ENCODE peak calls at places on chromosomes 6 and 20, in four cellular contexts. One of them, this sample, is unnamed.

GRCh38 chr20:32960849-32961731 is 43.1 kb downstream of the SUN5 start:
- DNase-seq in HTR-8/SVneo: no peak
- DNase-seq in stimulated activated CD8-positive, alpha-beta memory T cell treated with anti-CD3 and anti-CD28 coated beads, Interleukin-15, amount 100 ng/mL, for 1 hour: no peak
- DNase-seq in NCI-H446 treated with DMSO at 0.1 percent for 48 hours: no peak
- DNase-seq in this sample: no peak

GRCh38 chr6:56814308-56814707 is 140.6 kb upstream of the BEND6 start:
- DNase-seq in HTR-8/SVneo: no peak
- DNase-seq in stimulated activated CD8-positive, alpha-beta memory T cell treated with anti-CD3 and anti-CD28 coated beads, Interleukin-15, amount 100 ng/mL, for 1 hour: no peak
- DNase-seq in NCI-H446 treated with DMSO at 0.1 percent for 48 hours: no peak
- DNase-seq in this sample: no peak

GRCh38 chr6:149897015-149897697 is 757 bp downstream of the RAET1E start:
- DNase-seq in HTR-8/SVneo: peak
- DNase-seq in stimulated activated CD8-positive, alpha-beta memory T cell treated with anti-CD3 and anti-CD28 coated beads, Interleukin-15, amount 100 ng/mL, for 1 hour: no peak
- DNase-seq in NCI-H446 treated with DMSO at 0.1 percent for 48 hours: peak
- DNase-seq in this sample: no peak

GRCh38 chr20:40279390-40279789 is 409.6 kb downstream of the MAFB start:
- DNase-seq in HTR-8/SVneo: no peak
- DNase-seq in stimulated activated CD8-positive, alpha-beta memory T cell treated with anti-CD3 and anti-CD28 coated beads, Interleukin-15, amount 100 ng/mL, for 1 hour: no peak
- DNase-seq in NCI-H446 treated with DMSO at 0.1 percent for 48 hours: no peak
- DNase-seq in this sample: no peak

GRCh38 chr20:32004963-32005362 is 5.3 kb upstream of the CCM2L start:
- DNase-seq in HTR-8/SVneo: no peak
- DNase-seq in stimulated activated CD8-positive, alpha-beta memory T cell treated with anti-CD3 and anti-CD28 coated beads, Interleukin-15, amount 100 ng/mL, for 1 hour: no peak
- DNase-seq in NCI-H446 treated with DMSO at 0.1 percent for 48 hours: no peak
- DNase-seq in this sample: no peak

GRCh38 chr6:55433446-55434130 is 106.3 kb downstream of the GFRAL start:
- DNase-seq in HTR-8/SVneo: no peak
- DNase-seq in stimulated activated CD8-positive, alpha-beta memory T cell treated with anti-CD3 and anti-CD28 coated beads, Interleukin-15, amount 100 ng/mL, for 1 hour: no peak
- DNase-seq in NCI-H446 treated with DMSO at 0.1 percent for 48 hours: no peak
- DNase-seq in this sample: no peak

GRCh38 chr6:139250296-139251274 is 41.2 kb downstream of the TXLNB start:
- DNase-seq in HTR-8/SVneo: peak
- DNase-seq in stimulated activated CD8-positive, alpha-beta memory T cell treated with anti-CD3 and anti-CD28 coated beads, Interleukin-15, amount 100 ng/mL, for 1 hour: peak
- DNase-seq in NCI-H446 treated with DMSO at 0.1 percent for 48 hours: no peak
- DNase-seq in this sample: peak

GRCh38 chr6:150269857-150270223 is 99.0 kb upstream of the IYD start:
- DNase-seq in HTR-8/SVneo: peak
- DNase-seq in stimulated activated CD8-positive, alpha-beta memory T cell treated with anti-CD3 and anti-CD28 coated beads, Interleukin-15, amount 100 ng/mL, for 1 hour: no peak
- DNase-seq in NCI-H446 treated with DMSO at 0.1 percent for 48 hours: no peak
- DNase-seq in this sample: no peak

GRCh38 chr6:35365599-35366596 is 23.5 kb downstream of the PPARD start:
- DNase-seq in HTR-8/SVneo: no peak
- DNase-seq in stimulated activated CD8-positive, alpha-beta memory T cell treated with anti-CD3 and anti-CD28 coated beads, Interleukin-15, amount 100 ng/mL, for 1 hour: no peak
- DNase-seq in NCI-H446 treated with DMSO at 0.1 percent for 48 hours: no peak
- DNase-seq in this sample: no peak

GRCh38 chr6:90028080-90028778 is 134.0 kb downstream of the GJA10 start:
- DNase-seq in HTR-8/SVneo: no peak
- DNase-seq in stimulated activated CD8-positive, alpha-beta memory T cell treated with anti-CD3 and anti-CD28 coated beads, Interleukin-15, amount 100 ng/mL, for 1 hour: no peak
- DNase-seq in NCI-H446 treated with DMSO at 0.1 percent for 48 hours: no peak
- DNase-seq in this sample: no peak

GRCh38 chr20:9740486-9740885 is 98.4 kb downstream of the PAK5 start:
- DNase-seq in HTR-8/SVneo: no peak
- DNase-seq in stimulated activated CD8-positive, alpha-beta memory T cell treated with anti-CD3 and anti-CD28 coated beads, Interleukin-15, amount 100 ng/mL, for 1 hour: no peak
- DNase-seq in NCI-H446 treated with DMSO at 0.1 percent for 48 hours: peak
- DNase-seq in this sample: no peak

GRCh38 chr20:24682496-24683090 is 213.2 kb downstream of the SYNDIG1 start:
- DNase-seq in HTR-8/SVneo: no peak
- DNase-seq in stimulated activated CD8-positive, alpha-beta memory T cell treated with anti-CD3 and anti-CD28 coated beads, Interleukin-15, amount 100 ng/mL, for 1 hour: no peak
- DNase-seq in NCI-H446 treated with DMSO at 0.1 percent for 48 hours: no peak
- DNase-seq in this sample: no peak

GRCh38 chr6:27786048-27786447 is 126.1 kb downstream of the OR2B2 start:
- DNase-seq in HTR-8/SVneo: no peak
- DNase-seq in stimulated activated CD8-positive, alpha-beta memory T cell treated with anti-CD3 and anti-CD28 coated beads, Interleukin-15, amount 100 ng/mL, for 1 hour: no peak
- DNase-seq in NCI-H446 treated with DMSO at 0.1 percent for 48 hours: no peak
- DNase-seq in this sample: no peak

GRCh38 chr20:8633366-8633765 is 435.5 kb upstream of the PLCB4 start:
- DNase-seq in HTR-8/SVneo: no peak
- DNase-seq in stimulated activated CD8-positive, alpha-beta memory T cell treated with anti-CD3 and anti-CD28 coated beads, Interleukin-15, amount 100 ng/mL, for 1 hour: no peak
- DNase-seq in NCI-H446 treated with DMSO at 0.1 percent for 48 hours: no peak
- DNase-seq in this sample: no peak

GRCh38 chr20:53711333-53712211 is 117.9 kb upstream of the ZNF217 start:
- DNase-seq in HTR-8/SVneo: no peak
- DNase-seq in stimulated activated CD8-positive, alpha-beta memory T cell treated with anti-CD3 and anti-CD28 coated beads, Interleukin-15, amount 100 ng/mL, for 1 hour: no peak
- DNase-seq in NCI-H446 treated with DMSO at 0.1 percent for 48 hours: no peak
- DNase-seq in this sample: no peak

GRCh38 chr6:11241793-11242201 is 9.3 kb upstream of the NEDD9 start:
- DNase-seq in HTR-8/SVneo: no peak
- DNase-seq in stimulated activated CD8-positive, alpha-beta memory T cell treated with anti-CD3 and anti-CD28 coated beads, Interleukin-15, amount 100 ng/mL, for 1 hour: no peak
- DNase-seq in NCI-H446 treated with DMSO at 0.1 percent for 48 hours: no peak
- DNase-seq in this sample: no peak

GRCh38 chr6:8159966-8160365 is 57.6 kb upstream of the EEF1E1 start:
- DNase-seq in HTR-8/SVneo: no peak
- DNase-seq in stimulated activated CD8-positive, alpha-beta memory T cell treated with anti-CD3 and anti-CD28 coated beads, Interleukin-15, amount 100 ng/mL, for 1 hour: no peak
- DNase-seq in NCI-H446 treated with DMSO at 0.1 percent for 48 hours: no peak
- DNase-seq in this sample: no peak

GRCh38 chr6:6798430-6798829 is 209.9 kb downstream of the LY86 start:
- DNase-seq in HTR-8/SVneo: no peak
- DNase-seq in stimulated activated CD8-positive, alpha-beta memory T cell treated with anti-CD3 and anti-CD28 coated beads, Interleukin-15, amount 100 ng/mL, for 1 hour: no peak
- DNase-seq in NCI-H446 treated with DMSO at 0.1 percent for 48 hours: no peak
- DNase-seq in this sample: no peak

GRCh38 chr6:31970604-31971271 is 1.2 kb downstream of the DXO start:
- DNase-seq in HTR-8/SVneo: no peak
- DNase-seq in stimulated activated CD8-positive, alpha-beta memory T cell treated with anti-CD3 and anti-CD28 coated beads, Interleukin-15, amount 100 ng/mL, for 1 hour: no peak
- DNase-seq in NCI-H446 treated with DMSO at 0.1 percent for 48 hours: no peak
- DNase-seq in this sample: no peak

GRCh38 chr20:19212524-19213502 is at the start of gene SLC24A3:
- DNase-seq in HTR-8/SVneo: no peak
- DNase-seq in stimulated activated CD8-positive, alpha-beta memory T cell treated with anti-CD3 and anti-CD28 coated beads, Interleukin-15, amount 100 ng/mL, for 1 hour: no peak
- DNase-seq in NCI-H446 treated with DMSO at 0.1 percent for 48 hours: peak
- DNase-seq in this sample: peak

GRCh38 chr6:43173496-43174262 is 2.6 kb downstream of the SRF start:
- DNase-seq in HTR-8/SVneo: no peak
- DNase-seq in stimulated activated CD8-positive, alpha-beta memory T cell treated with anti-CD3 and anti-CD28 coated beads, Interleukin-15, amount 100 ng/mL, for 1 hour: no peak
- DNase-seq in NCI-H446 treated with DMSO at 0.1 percent for 48 hours: no peak
- DNase-seq in this sample: no peak

GRCh38 chr20:54668271-54669053 is 193.1 kb downstream of the DOK5 start:
- DNase-seq in HTR-8/SVneo: no peak
- DNase-seq in stimulated activated CD8-positive, alpha-beta memory T cell treated with anti-CD3 and anti-CD28 coated beads, Interleukin-15, amount 100 ng/mL, for 1 hour: peak
- DNase-seq in NCI-H446 treated with DMSO at 0.1 percent for 48 hours: peak
- DNase-seq in this sample: no peak

GRCh38 chr20:63705232-63706026 is 2.3 kb downstream of the ARFRP1 start:
- DNase-seq in HTR-8/SVneo: no peak
- DNase-seq in stimulated activated CD8-positive, alpha-beta memory T cell treated with anti-CD3 and anti-CD28 coated beads, Interleukin-15, amount 100 ng/mL, for 1 hour: no peak
- DNase-seq in NCI-H446 treated with DMSO at 0.1 percent for 48 hours: no peak
- DNase-seq in this sample: no peak

GRCh38 chr6:52503853-52504777 is 72.7 kb downstream of the TRAM2 start:
- DNase-seq in HTR-8/SVneo: peak
- DNase-seq in stimulated activated CD8-positive, alpha-beta memory T cell treated with anti-CD3 and anti-CD28 coated beads, Interleukin-15, amount 100 ng/mL, for 1 hour: no peak
- DNase-seq in NCI-H446 treated with DMSO at 0.1 percent for 48 hours: peak
- DNase-seq in this sample: no peak

GRCh38 chr6:13357551-13358075 is 29.3 kb upstream of the TBC1D7 start:
- DNase-seq in HTR-8/SVneo: no peak
- DNase-seq in stimulated activated CD8-positive, alpha-beta memory T cell treated with anti-CD3 and anti-CD28 coated beads, Interleukin-15, amount 100 ng/mL, for 1 hour: no peak
- DNase-seq in NCI-H446 treated with DMSO at 0.1 percent for 48 hours: no peak
- DNase-seq in this sample: no peak

GRCh38 chr6:142014515-142014914 is 118.2 kb upstream of the GJE1 start:
- DNase-seq in HTR-8/SVneo: peak
- DNase-seq in stimulated activated CD8-positive, alpha-beta memory T cell treated with anti-CD3 and anti-CD28 coated beads, Interleukin-15, amount 100 ng/mL, for 1 hour: no peak
- DNase-seq in NCI-H446 treated with DMSO at 0.1 percent for 48 hours: no peak
- DNase-seq in this sample: no peak

GRCh38 chr20:44069203-44069931 is 117.6 kb downstream of the JPH2 start:
- DNase-seq in HTR-8/SVneo: no peak
- DNase-seq in stimulated activated CD8-positive, alpha-beta memory T cell treated with anti-CD3 and anti-CD28 coated beads, Interleukin-15, amount 100 ng/mL, for 1 hour: peak
- DNase-seq in NCI-H446 treated with DMSO at 0.1 percent for 48 hours: no peak
- DNase-seq in this sample: no peak

GRCh38 chr6:36028887-36029324 is 1.3 kb downstream of the MAPK14 start:
- DNase-seq in HTR-8/SVneo: peak
- DNase-seq in stimulated activated CD8-positive, alpha-beta memory T cell treated with anti-CD3 and anti-CD28 coated beads, Interleukin-15, amount 100 ng/mL, for 1 hour: peak
- DNase-seq in NCI-H446 treated with DMSO at 0.1 percent for 48 hours: peak
- DNase-seq in this sample: peak

GRCh38 chr6:38152620-38153019 is 333.1 kb downstream of the ZFAND3 start:
- DNase-seq in HTR-8/SVneo: no peak
- DNase-seq in stimulated activated CD8-positive, alpha-beta memory T cell treated with anti-CD3 and anti-CD28 coated beads, Interleukin-15, amount 100 ng/mL, for 1 hour: no peak
- DNase-seq in NCI-H446 treated with DMSO at 0.1 percent for 48 hours: no peak
- DNase-seq in this sample: no peak

GRCh38 chr6:34059136-34059731 is 86.7 kb downstream of the GRM4 start:
- DNase-seq in HTR-8/SVneo: no peak
- DNase-seq in stimulated activated CD8-positive, alpha-beta memory T cell treated with anti-CD3 and anti-CD28 coated beads, Interleukin-15, amount 100 ng/mL, for 1 hour: no peak
- DNase-seq in NCI-H446 treated with DMSO at 0.1 percent for 48 hours: no peak
- DNase-seq in this sample: no peak